ENCODE peak calls at places on chromosomes 4 and X, in six cellular contexts. S is stimulated activated naive CD8-positive, alpha-beta T cell treated with anti-CD3 and anti-CD28 coated beads, Interleukin-15, Interleukin-2, amounts not matched to agents 100 U/mL and 50 U/mL, for 24 hours; T is MCF 10A; I is hepatocyte; B is Kasumi-1; U is mesothelial cell of epicardium. O is an unnamed sample.

GRCh38 chrX:131763674-131764073 is 219.8 kb downstream of the OR13H1 start:
- DNase-seq in I (no peak), U (no peak), B (no peak), T (peak; percentile 90), S (no peak), O (no peak)

GRCh38 chrX:135740683-135741149 is 27.3 kb downstream of the CT45A3 start:
- DNase-seq in T (peak; percentile 64), I (no peak), B (no peak), S (peak; percentile 60), U (no peak), O (peak; percentile 67)

GRCh38 chrX:142994988-142995387 is 30.7 kb upstream of the SPANXN4 start:
- DNase-seq in T (no peak), S (no peak), U (no peak), B (no peak), I (peak; percentile 11), O (no peak)

GRCh38 chr4:5972571-5972970 is 45.7 kb downstream of the C4orf50 start:
- DNase-seq in I (no peak), U (no peak), T (no peak), S (no peak), B (no peak), O (no peak)

GRCh38 chr4:76074468-76074867 is at the start of gene ART3:
- DNase-seq in U (no peak), I (no peak), T (no peak), S (no peak), B (no peak), O (no peak)

GRCh38 chrX:49155900-49156837 is 6.4 kb upstream of the MAGIX start:
- DNase-seq in S (peak; percentile 88), U (peak; percentile 83), I (peak; percentile 91), B (peak; percentile 68), T (peak; percentile 91), O (peak; percentile 89)

GRCh38 chrX:19593684-19594083 is 78.4 kb upstream of the MAP3K15 start:
- DNase-seq in T (peak; percentile 64), U (no peak), S (peak; percentile 21), B (peak; percentile 47), I (peak; percentile 32), O (peak; percentile 13)

GRCh38 chr4:39712819-39713607 is 15.1 kb downstream of the UBE2K start:
- DNase-seq in B (no peak), T (no peak), I (no peak), U (no peak), S (no peak), O (no peak)

GRCh38 chrX:74546984-74547383 is 67.4 kb downstream of the RLIM start:
- DNase-seq in I (no peak), T (no peak), B (no peak), S (no peak), U (no peak), O (no peak)

GRCh38 chrX:39953027-39953426 is 144.7 kb downstream of the BCOR start:
- DNase-seq in I (no peak), U (no peak), B (no peak), T (no peak), S (no peak), O (no peak)

GRCh38 chr4:48708610-48709009 is 71.5 kb downstream of the FRYL start:
- DNase-seq in I (no peak), U (no peak), B (no peak), T (peak; percentile 26), S (no peak), O (no peak)

GRCh38 chr4:150942539-150942938 is 72.5 kb downstream of the LRBA start:
- DNase-seq in U (no peak), I (no peak), T (no peak), S (no peak), B (no peak), O (no peak)

GRCh38 chrX:31130457-31131215 is 58.8 kb upstream of the FTHL17 start:
- DNase-seq in B (no peak), I (no peak), S (no peak), T (no peak), U (no peak), O (no peak)

GRCh38 chr4:183080372-183081115 is 18.5 kb upstream of the WWC2 start:
- DNase-seq in S (no peak), T (no peak), B (no peak), I (no peak), U (no peak), O (no peak)

GRCh38 chrX:10077425-10078188 is 79.2 kb upstream of the CLCN4 start:
- DNase-seq in B (no peak), T (peak; percentile 39), I (no peak), U (no peak), S (no peak), O (no peak)